ENCODE peak calls at places on chromosomes 7 and 10, in five cellular contexts. T, Q, S, W and X are unnamed samples.

GRCh38 chr7:45400680-45401079 is 173.5 kb upstream of the ADCY1 start:
- DNase-seq in Q (no peak), S (no peak), W (no peak), T (no peak), X (no peak)

GRCh38 chr10:17171131-17171530 is 30.3 kb downstream of the TRDMT1 start:
- DNase-seq in T (no peak), S (no peak), Q (no peak), W (no peak), X (no peak)

GRCh38 chr7:88115258-88116195 is 104.3 kb downstream of the SRI start:
- DNase-seq in W (no peak), S (no peak), Q (no peak), T (no peak), X (no peak)

GRCh38 chr7:102149416-102149815 is 137.3 kb upstream of the SH2B2 start:
- DNase-seq in T (no peak), W (no peak), Q (no peak), S (no peak), X (no peak)

GRCh38 chr10:112249722-112250121 is 33.5 kb upstream of the TECTB start:
- DNase-seq in Q (no peak), W (no peak), S (no peak), T (no peak), X (no peak)

GRCh38 chr10:1643161-1643910 is 94.0 kb downstream of the ADARB2 start:
- DNase-seq in S (no peak), T (no peak), Q (peak), W (no peak), X (no peak)

GRCh38 chr10:91493313-91493712 is 83.2 kb downstream of the HECTD2 start:
- DNase-seq in W (peak), T (no peak), Q (no peak), S (no peak), X (no peak)

GRCh38 chr10:98293550-98294269 is 25.7 kb upstream of the LOXL4 start:
- DNase-seq in T (no peak), Q (no peak), S (no peak), W (no peak), X (no peak)

GRCh38 chr7:5435291-5436002 is 11.8 kb upstream of the TNRC18 start:
- DNase-seq in Q (no peak), W (no peak), T (no peak), S (no peak), X (no peak)

GRCh38 chr10:124231188-124232135 is 138.1 kb upstream of the CHST15 start:
- DNase-seq in W (no peak), T (peak), Q (no peak), S (no peak), X (no peak)

GRCh38 chr7:15446722-15447121 is 115.1 kb downstream of the AGMO start:
- DNase-seq in Q (no peak), S (no peak), W (no peak), T (no peak), X (no peak)

GRCh38 chr7:157495594-157495993 is 158.8 kb downstream of the DNAJB6 start:
- DNase-seq in S (no peak), W (no peak), Q (peak), T (peak), X (no peak)

GRCh38 chr7:100433276-100433591 is 3.1 kb downstream of the PPP1R35 start:
- DNase-seq in Q (no peak), S (no peak), T (no peak), W (no peak), X (no peak)

GRCh38 chr7:98930464-98930863 is 52.1 kb downstream of the TRRAP start:
- DNase-seq in T (no peak), Q (no peak), S (no peak), W (no peak), X (peak)

GRCh38 chr10:77236700-77237099 is 400.9 kb downstream of the KCNMA1 start:
- DNase-seq in W (no peak), T (no peak), Q (no peak), S (no peak), X (no peak)

GRCh38 chr10:97905276-97905675 is 55.6 kb downstream of the GOLGA7B start:
- DNase-seq in T (no peak), S (no peak), Q (no peak), W (no peak), X (no peak)

GRCh38 chr10:116255931-116256748 is 16.9 kb downstream of the GFRA1 start:
- DNase-seq in Q (no peak), S (no peak), T (no peak), W (no peak), X (no peak)

GRCh38 chr7:133638835-133639234 is 386.0 kb downstream of the EXOC4 start:
- DNase-seq in W (no peak), Q (no peak), S (no peak), T (no peak), X (no peak)

GRCh38 chr7:37674534-37674933 is 9.0 kb upstream of the GPR141 start:
- DNase-seq in T (no peak), Q (no peak), W (no peak), S (no peak), X (no peak)

GRCh38 chr7:2903686-2904162 is 59.6 kb upstream of the GNA12 start:
- DNase-seq in Q (no peak), W (no peak), T (no peak), S (no peak), X (no peak)

GRCh38 chr10:188546-188945 is 53.3 kb downstream of the ZMYND11 start:
- DNase-seq in S (no peak), T (no peak), Q (no peak), W (no peak), X (no peak)

GRCh38 chr10:59177031-59177861 is 803 bp downstream of the PHYHIPL start:
- DNase-seq in S (peak), Q (no peak), W (peak), T (no peak), X (no peak)

GRCh38 chr7:109751241-109751640 is 1181.6 kb downstream of the DNAJB9 start:
- DNase-seq in T (no peak), Q (no peak), W (no peak), S (no peak), X (no peak)

GRCh38 chr7:47314728-47315601 is 266.9 kb downstream of the TNS3 start:
- DNase-seq in W (no peak), S (no peak), T (no peak), Q (no peak), X (no peak)

GRCh38 chr7:91280180-91280579 is 15.9 kb downstream of the FZD1 start:
- DNase-seq in T (no peak), W (no peak), S (peak), Q (no peak), X (no peak)